ENCODE peak calls at places on chromosomes 2 and 18, in four cellular contexts. S, V, Y and E are unnamed samples.

GRCh38 chr2:240454031-240454901 is 18.8 kb downstream of the GPC1 start:
- DNase-seq in V (no peak), S (no peak), Y (no peak), E (no peak)

GRCh38 chr2:191319181-191319580 is 74.0 kb downstream of the MYO1B start:
- DNase-seq in V (no peak), S (no peak), Y (no peak), E (no peak)

GRCh38 chr2:62724886-62725711 is 19.6 kb downstream of the EHBP1 start:
- DNase-seq in S (no peak), V (peak; percentile 13), Y (no peak), E (no peak)

GRCh38 chr2:233386382-233387041 is 32.2 kb downstream of the DGKD start:
- DNase-seq in Y (no peak), V (no peak), S (no peak), E (no peak)

GRCh38 chr18:36296591-36297418 is 708 bp upstream of the FHOD3 start:
- DNase-seq in Y (peak; percentile 50), V (peak; percentile 24), S (peak; percentile 66), E (peak; percentile 89)

GRCh38 chr18:34122724-34123334 is 101.9 kb downstream of the NOL4 start:
- DNase-seq in Y (peak; percentile 52), S (peak; percentile 1), V (peak; percentile 18), E (peak; percentile 77)

GRCh38 chr2:116718451-116718850 is 1096.0 kb upstream of the DDX18 start:
- DNase-seq in V (no peak), Y (no peak), S (no peak), E (no peak)

GRCh38 chr2:174971868-174972781 is 33.1 kb downstream of the CHN1 start:
- DNase-seq in V (no peak), S (no peak), Y (no peak), E (peak; percentile 30)

GRCh38 chr18:41121116-41121826 is 833.8 kb upstream of the PIK3C3 start:
- DNase-seq in S (no peak), V (no peak), Y (no peak), E (no peak)

GRCh38 chr2:173652311-173652710 is 297.6 kb downstream of the CDCA7 start:
- DNase-seq in Y (no peak), S (peak; percentile 76), V (no peak), E (no peak)

GRCh38 chr2:68279691-68280090 is 27.4 kb upstream of the PPP3R1 start:
- DNase-seq in V (no peak), Y (peak; percentile 62), S (no peak), E (no peak)

GRCh38 chr18:35076556-35076955 is 35.3 kb downstream of the MAPRE2 start:
- DNase-seq in Y (no peak), V (no peak), S (no peak), E (no peak)

GRCh38 chr18:78208052-78208451 is 771.6 kb upstream of the SALL3 start:
- DNase-seq in Y (no peak), S (no peak), V (no peak), E (no peak)

GRCh38 chr2:41880561-41881243 is 167.1 kb upstream of the PKDCC start:
- DNase-seq in Y (no peak), S (no peak), V (no peak), E (no peak)

GRCh38 chr2:223944166-223944703 is 900 bp downstream of the WDFY1 start:
- DNase-seq in V (peak; percentile 28), S (no peak), Y (no peak), E (peak; percentile 16)

GRCh38 chr18:78972930-78973331 is 6.7 kb upstream of the SALL3 start:
- DNase-seq in V (no peak), Y (no peak), S (no peak), E (no peak)

GRCh38 chr2:27446057-27446456 is 3.9 kb downstream of the KRTCAP3 start:
- DNase-seq in Y (no peak), V (no peak), S (no peak), E (no peak)

GRCh38 chr2:157420771-157421323 is 23.0 kb downstream of the CYTIP start:
- DNase-seq in Y (no peak), V (no peak), S (peak; percentile 18), E (no peak)

GRCh38 chr2:176582990-176583481 is 313.8 kb downstream of the MTX2 start:
- DNase-seq in V (no peak), S (peak; percentile 44), Y (no peak), E (no peak)

GRCh38 chr2:188607501-188607900 is 315.8 kb downstream of the GULP1 start:
- DNase-seq in V (no peak), Y (no peak), S (no peak), E (peak; percentile 15)

GRCh38 chr18:57833441-57834101 is 30.5 kb upstream of the ATP8B1 start:
- DNase-seq in S (no peak), V (peak; percentile 34), Y (no peak), E (no peak)